ENCODE peak calls at places on chromosomes 11 and 22, in five cellular contexts. D is kidney, Z is mesenchymal stem cell, R is neural progenitor cell, J is left ventricle myocardium inferior. X is an unnamed sample.

GRCh38 chr11:74726547-74727182 is 4.6 kb downstream of the CHRDL2 start:
- DNase-seq in D (peak; percentile 88), Z (peak; percentile 72), J (peak; percentile 72), R (peak; percentile 86), X (no peak)

GRCh38 chr11:134592391-134592990 is 180.4 kb upstream of the B3GAT1 start:
- DNase-seq in Z (no peak), J (no peak), R (peak; percentile 86), D (no peak), X (no peak)

GRCh38 chr22:30720263-30720837 is 25.7 kb downstream of the OSBP2 start:
- DNase-seq in R (no peak), D (no peak), Z (no peak), J (no peak), X (no peak)

GRCh38 chr22:38218661-38219331 is 17.0 kb downstream of the MAFF start:
- DNase-seq in J (peak; percentile 70), Z (peak; percentile 96), R (peak; percentile 65), D (peak; percentile 96), X (peak; percentile 92)

GRCh38 chr11:112025682-112026081 is 474 bp downstream of the DLAT start:
- DNase-seq in Z (peak; percentile 62), R (no peak), J (no peak), D (no peak), X (no peak)

GRCh38 chr11:32081129-32081641 is 9.7 kb upstream of the RCN1 start:
- DNase-seq in D (no peak), J (peak; percentile 18), R (no peak), Z (peak; percentile 52), X (no peak)

GRCh38 chr11:97794876-97795275 is 1225.9 kb upstream of the CNTN5 start:
- DNase-seq in R (no peak), D (no peak), Z (no peak), J (no peak), X (no peak)

GRCh38 chr11:4636962-4637661 is at the start of gene OR51D1:
- DNase-seq in Z (peak; percentile 64), R (peak; percentile 86), D (peak; percentile 79), J (peak; percentile 64), X (no peak)

GRCh38 chr11:3738723-3739122 is 58.6 kb downstream of the NUP98 start:
- DNase-seq in Z (no peak), D (no peak), R (no peak), J (no peak), X (no peak)

GRCh38 chr11:11876458-11876857 is 34.7 kb downstream of the USP47 start:
- DNase-seq in J (no peak), R (peak; percentile 26), Z (no peak), D (no peak), X (no peak)

GRCh38 chr22:50657925-50658324 is 14.7 kb upstream of the SHANK3 start:
- DNase-seq in J (no peak), R (no peak), D (no peak), Z (no peak), X (no peak)

GRCh38 chr22:40088818-40089217 is 88.9 kb upstream of the TNRC6B start:
- DNase-seq in J (no peak), Z (no peak), D (no peak), R (no peak), X (no peak)

GRCh38 chr11:128559496-128560103 is 27.8 kb downstream of the ETS1 start:
- DNase-seq in R (no peak), D (no peak), J (no peak), Z (no peak), X (no peak)

GRCh38 chr11:61733120-61733978 is 19.1 kb upstream of the MYRF start:
- DNase-seq in D (peak; percentile 94), R (peak; percentile 91), Z (peak; percentile 80), J (peak; percentile 87), X (no peak)

GRCh38 chr11:122339661-122340060 is 223.6 kb upstream of the BLID start:
- DNase-seq in J (no peak), R (no peak), Z (no peak), D (no peak), X (no peak)

GRCh38 chr11:10858505-10859360 is 880 bp upstream of the ZBED5 start:
- DNase-seq in D (peak; percentile 88), J (peak; percentile 75), Z (no peak), R (peak; percentile 82), X (peak; percentile 69)

GRCh38 chr22:19037282-19038163 is 84.7 kb downstream of the DGCR2 start:
- DNase-seq in Z (no peak), R (no peak), J (no peak), D (peak; percentile 61), X (no peak)

GRCh38 chr11:18706330-18707243 is 8.0 kb downstream of the TMEM86A start:
- DNase-seq in R (no peak), Z (no peak), J (peak; percentile 57), D (peak; percentile 87), X (no peak)

GRCh38 chr11:108620958-108621772 is 27.6 kb upstream of the EXPH5 start:
- DNase-seq in R (no peak), J (no peak), Z (peak; percentile 24), D (no peak), X (no peak)

GRCh38 chr11:45929486-45930030 is 7.1 kb downstream of the LARGE2 start:
- DNase-seq in Z (no peak), D (no peak), R (no peak), J (no peak), X (no peak)

GRCh38 chr11:32259641-32260081 is 168.8 kb downstream of the RCN1 start:
- DNase-seq in Z (peak; percentile 92), R (no peak), J (no peak), D (no peak), X (no peak)

GRCh38 chr22:49418341-49418894 is 409.3 kb downstream of the BRD1 start:
- DNase-seq in D (peak; percentile 46), Z (no peak), R (no peak), J (no peak), X (no peak)

DNA sequence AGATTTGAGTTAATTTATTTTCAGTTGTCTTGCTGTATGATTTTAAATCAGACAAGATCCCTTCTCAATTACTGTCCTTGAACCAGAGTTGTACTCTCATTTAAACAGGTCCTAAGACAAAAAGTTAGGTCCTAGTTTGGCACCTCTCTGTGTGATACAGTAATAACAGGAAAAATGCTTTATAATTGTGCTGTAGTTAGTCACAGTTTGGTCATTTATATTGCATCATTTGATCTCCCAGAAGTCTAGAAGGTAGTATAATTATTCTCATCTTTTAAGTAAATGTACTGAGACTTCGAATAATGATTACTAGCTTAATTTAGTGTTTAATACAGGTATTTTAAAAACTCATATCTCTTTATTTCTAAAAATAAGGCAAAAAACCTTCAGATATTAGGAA is 18.1 kb upstream of the LUZP2 start:
- DNase-seq in R (no peak), J (no peak), Z (no peak), D (no peak), X (no peak)
- H3K27ac ChIP-seq in R (no peak overlapping the region), J (no peak overlapping the region), Z (no peak overlapping the region), D (no peak overlapping the region), X (no peak overlapping the region)

GRCh38 chr11:35589281-35589680 is 29.0 kb upstream of the FJX1 start:
- DNase-seq in J (no peak), D (no peak), Z (no peak), R (no peak), X (no peak)

GRCh38 chr11:35588627-35589026 is 29.6 kb upstream of the FJX1 start:
- DNase-seq in R (no peak), Z (peak; percentile 70), J (no peak), D (no peak), X (no peak)

GRCh38 chr11:35586216-35586615 is 32.0 kb upstream of the FJX1 start:
- DNase-seq in D (no peak), Z (no peak), R (no peak), J (no peak), X (no peak)

GRCh38 chr11:35590412-35590811 is 27.8 kb upstream of the FJX1 start:
- DNase-seq in J (no peak), R (no peak), Z (no peak), D (no peak), X (no peak)

DNA sequence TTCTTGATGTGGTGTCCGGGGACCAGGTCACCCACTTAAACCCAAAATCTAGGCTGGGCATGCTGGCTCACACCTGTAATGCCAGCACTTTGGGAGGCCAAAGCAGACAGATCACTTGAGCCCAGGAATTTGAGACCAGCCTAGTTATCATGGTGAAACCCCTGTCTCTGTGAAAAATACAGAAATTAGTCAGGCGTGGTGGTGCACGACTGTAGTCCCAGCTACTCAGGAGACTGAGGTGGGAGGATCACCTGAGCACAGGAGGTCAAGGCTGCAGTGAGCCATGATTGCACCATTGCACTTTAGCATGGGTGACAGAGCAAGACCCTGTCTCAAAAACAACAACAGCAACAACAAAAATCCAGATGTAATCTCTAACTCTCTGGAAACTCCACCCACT is 30.3 kb upstream of the FJX1 start:
- DNase-seq in Z (no peak), J (no peak), R (no peak), D (no peak), X (no peak)
- H3K4me1 ChIP-seq in Z (peaks cover 3% of the 10 kb centered on the region), J (no peaks in the 10 kb centered on the region), R (peaks cover 34% of the 10 kb centered on the region), D (no peaks in the 10 kb centered on the region), X (peaks cover 20% of the 10 kb centered on the region)

GRCh38 chr22:43830931-43831560 is 18.9 kb upstream of the EFCAB6 start:
- DNase-seq in R (no peak), D (peak; percentile 38), J (no peak), Z (no peak), X (no peak)

GRCh38 chr22:43827926-43828710 is 16.0 kb upstream of the EFCAB6 start:
- DNase-seq in D (peak; percentile 31), Z (no peak), J (no peak), R (no peak), X (no peak)

GRCh38 chr22:43829904-43830851 is 18.1 kb upstream of the EFCAB6 start:
- DNase-seq in J (peak; percentile 87), D (peak; percentile 55), Z (no peak), R (no peak), X (no peak)

GRCh38 chr22:43828711-43829447 is 16.8 kb upstream of the EFCAB6 start:
- DNase-seq in Z (peak; percentile 18), J (peak; percentile 88), D (peak; percentile 66), R (no peak), X (no peak)

GRCh38 chr22:43829448-43829821 is 17.3 kb upstream of the EFCAB6 start:
- DNase-seq in D (peak; percentile 23), Z (no peak), R (no peak), J (peak; percentile 37), X (no peak)
- H3K27ac ChIP-seq in D (no peak overlapping the region), Z (no peak overlapping the region), R (no peak overlapping the region), J (peak overlapping the region; percentile 90), X (no peak overlapping the region)

GRCh38 chr11:19952101-19952605 is 208.1 kb downstream of the DBX1 start:
- DNase-seq in D (no peak), R (no peak), Z (no peak), J (no peak), X (no peak)

GRCh38 chr11:19953342-19953741 is 206.9 kb downstream of the DBX1 start:
- DNase-seq in D (no peak), Z (peak; percentile 79), R (peak; percentile 56), J (no peak), X (no peak)

GRCh38 chr11:19953909-19954308 is 206.4 kb downstream of the DBX1 start:
- DNase-seq in R (peak; percentile 65), J (no peak), D (no peak), Z (peak; percentile 92), X (no peak)

GRCh38 chr11:19954899-19955298 is 205.4 kb downstream of the DBX1 start:
- DNase-seq in J (no peak), R (no peak), D (no peak), Z (no peak), X (no peak)

DNA sequence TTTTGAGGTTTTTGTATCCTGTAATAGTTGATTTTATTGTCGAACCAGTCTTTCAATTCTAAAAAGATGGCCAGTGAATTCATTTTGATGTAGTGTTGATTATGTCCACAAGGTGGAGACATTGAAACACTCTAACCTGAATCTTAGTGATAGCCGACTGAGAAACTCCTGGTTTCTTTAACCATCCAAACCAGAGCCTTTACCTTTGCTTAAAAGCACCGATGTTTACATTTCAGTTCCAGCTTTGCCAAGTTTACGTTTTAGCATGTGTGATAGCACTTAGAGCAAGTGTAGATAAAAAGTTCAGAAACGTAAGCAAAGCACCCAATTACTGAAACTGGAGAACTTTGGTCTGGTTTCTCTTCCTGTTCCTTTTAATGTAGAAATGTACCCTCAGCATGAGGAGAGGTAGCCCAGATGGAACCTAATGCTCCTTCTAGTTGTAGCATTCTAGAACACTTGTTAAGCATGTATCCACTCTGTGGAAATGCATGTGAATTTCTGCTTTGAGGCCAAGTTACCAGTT is 208.7 kb downstream of the DBX1 start:
- DNase-seq in Z (peak; percentile 80), J (no peak), R (peak; percentile 77), D (no peak), X (no peak)
- H3K4me1 ChIP-seq in Z (peaks cover 5% of the 10 kb centered on the region), J (peaks cover 53% of the 10 kb centered on the region), R (peaks cover 22% of the 10 kb centered on the region), D (no peaks in the 10 kb centered on the region), X (peaks cover 8% of the 10 kb centered on the region)